ENCODE peak calls at places on chromosomes 3 and 15, in four cellular contexts. S, D, F and L are unnamed samples.

GRCh38 chr3:112671930-112672715 is 31.2 kb upstream of the CCDC80 start:
- DNase-seq in S (peak; percentile 49), D (no peak), F (peak; percentile 80), L (no peak)

GRCh38 chr15:28273468-28273867 is 48.5 kb downstream of the HERC2 start:
- DNase-seq in S (peak; percentile 9), D (no peak), F (no peak), L (no peak)

GRCh38 chr15:97071658-97072057 is 741.2 kb downstream of the NR2F2 start:
- DNase-seq in S (no peak), D (no peak), F (no peak), L (no peak)

GRCh38 chr15:65829150-65829764 is 37.2 kb upstream of the DENND4A start:
- DNase-seq in S (peak; percentile 58), D (peak; percentile 38), F (peak; percentile 55), L (peak; percentile 50)

GRCh38 chr3:133835418-133835743 is 29.8 kb downstream of the SRPRB start:
- DNase-seq in S (no peak), D (no peak), F (no peak), L (no peak)

GRCh38 chr3:42700366-42701288 is 2.0 kb downstream of the HHATL start:
- DNase-seq in S (no peak), D (no peak), F (no peak), L (no peak)

GRCh38 chr3:189586941-189587687 is 44.1 kb upstream of the TP63 start:
- DNase-seq in S (no peak), D (no peak), F (no peak), L (no peak)

GRCh38 chr15:28103402-28103801 is 4.3 kb upstream of the OCA2 start:
- DNase-seq in S (no peak), D (no peak), F (no peak), L (no peak)

GRCh38 chr3:106206165-106206564 is 337.4 kb upstream of the CBLB start:
- DNase-seq in S (no peak), D (no peak), F (peak; percentile 14), L (no peak)

GRCh38 chr15:89749059-89749458 is 2.0 kb downstream of the MESP1 start:
- DNase-seq in S (no peak), D (no peak), F (no peak), L (no peak)

GRCh38 chr3:43353923-43354670 is 67.8 kb downstream of the SNRK start:
- DNase-seq in S (no peak), D (no peak), F (no peak), L (no peak)

GRCh38 chr3:189458536-189458935 is 172.7 kb upstream of the TP63 start:
- DNase-seq in S (peak; percentile 36), D (no peak), F (peak; percentile 34), L (no peak)

GRCh38 chr15:39195988-39196486 is 384.8 kb upstream of the THBS1 start:
- DNase-seq in S (no peak), D (no peak), F (peak; percentile 100), L (no peak)

GRCh38 chr3:21174461-21174860 is 576.5 kb downstream of the ZNF385D start:
- DNase-seq in S (no peak), D (no peak), F (no peak), L (no peak)

GRCh38 chr15:66622677-66623076 is 56.9 kb upstream of the LCTL start:
- DNase-seq in S (no peak), D (no peak), F (no peak), L (no peak)

GRCh38 chr15:80464952-80465645 is 60.9 kb downstream of the ARNT2 start:
- DNase-seq in S (no peak), D (no peak), F (no peak), L (no peak)

GRCh38 chr3:182735672-182736071 is 57.6 kb upstream of the ATP11B start:
- DNase-seq in S (no peak), D (no peak), F (no peak), L (no peak)

GRCh38 chr3:178263236-178263916 is 272.9 kb upstream of the KCNMB2 start:
- DNase-seq in S (no peak), D (no peak), F (no peak), L (no peak)

GRCh38 chr3:122857019-122857418 is 62.1 kb downstream of the SLC49A4 start:
- DNase-seq in S (no peak), D (no peak), F (no peak), L (peak; percentile 18)

GRCh38 chr15:74432968-74433591 is 678 bp downstream of the SEMA7A start:
- DNase-seq in S (no peak), D (no peak), F (no peak), L (no peak)

GRCh38 chr15:74431645-74432044 is 2.1 kb downstream of the SEMA7A start:
- DNase-seq in S (no peak), D (no peak), F (peak; percentile 24), L (no peak)

GRCh38 chr15:74432271-74432967 is 1.3 kb downstream of the SEMA7A start:
- DNase-seq in S (no peak), D (no peak), F (peak; percentile 18), L (no peak)

GRCh38 chr15:74434260-74434915 is 630 bp upstream of the SEMA7A start:
- DNase-seq in S (no peak), D (no peak), F (no peak), L (no peak)

GRCh38 chr15:74433592-74434259 is at the start of gene SEMA7A:
- DNase-seq in S (peak; percentile 91), D (peak; percentile 34), F (peak; percentile 83), L (peak; percentile 89)
- TF ChIP-seq EZH2 in S (no peak), D (no peak), F (no peak), L (no peak)

GRCh38 chr3:41163399-41163798 is 35.9 kb upstream of the CTNNB1 start:
- DNase-seq in S (peak; percentile 37), D (no peak), F (no peak), L (no peak)
- H3K9me2 ChIP-seq in S (no peaks in the 10 kb centered on the region), D (no peaks in the 10 kb centered on the region), F (no peaks in the 10 kb centered on the region), L (no peaks in the 10 kb centered on the region)

DNA sequence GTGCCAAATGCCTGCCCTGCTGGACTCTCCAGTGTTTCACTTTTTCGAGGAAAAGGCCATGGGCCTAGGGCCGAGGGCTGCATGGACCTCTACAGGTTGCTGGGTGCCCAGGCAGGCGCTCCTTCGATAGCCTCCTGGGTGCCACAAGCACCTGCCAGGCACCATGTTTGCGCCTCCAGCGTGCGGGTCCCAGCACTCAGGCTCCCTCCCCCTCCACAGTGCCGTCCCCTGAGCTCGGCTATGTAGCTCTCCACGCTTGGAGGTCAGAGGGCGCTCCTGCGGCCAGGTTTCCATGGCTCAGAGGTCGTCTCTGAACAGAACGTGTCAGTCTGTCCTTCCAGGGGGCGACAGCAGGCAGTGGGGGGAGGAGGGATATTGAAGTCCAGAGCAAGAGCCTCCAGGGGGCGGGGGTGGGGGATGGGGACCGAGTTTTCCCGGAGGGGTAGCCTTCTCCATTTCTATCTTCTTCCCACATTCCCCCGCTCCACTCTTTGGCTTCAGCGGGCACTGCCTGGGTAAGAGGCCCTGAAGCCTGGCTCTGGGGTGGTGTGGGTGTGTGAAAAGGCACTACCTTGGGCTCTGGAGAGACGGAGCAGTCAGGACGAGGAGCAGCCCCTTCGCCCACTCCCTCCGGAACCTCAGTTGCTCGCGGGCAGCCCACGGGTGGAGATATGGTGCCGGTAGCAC is 3.6 kb downstream of the ONECUT1 start:
- DNase-seq in S (no peak), D (no peak), F (no peak), L (no peak)
- TF ChIP-seq EZH2 in S (no peak), D (no peak), F (no peak), L (no peak)

DNA sequence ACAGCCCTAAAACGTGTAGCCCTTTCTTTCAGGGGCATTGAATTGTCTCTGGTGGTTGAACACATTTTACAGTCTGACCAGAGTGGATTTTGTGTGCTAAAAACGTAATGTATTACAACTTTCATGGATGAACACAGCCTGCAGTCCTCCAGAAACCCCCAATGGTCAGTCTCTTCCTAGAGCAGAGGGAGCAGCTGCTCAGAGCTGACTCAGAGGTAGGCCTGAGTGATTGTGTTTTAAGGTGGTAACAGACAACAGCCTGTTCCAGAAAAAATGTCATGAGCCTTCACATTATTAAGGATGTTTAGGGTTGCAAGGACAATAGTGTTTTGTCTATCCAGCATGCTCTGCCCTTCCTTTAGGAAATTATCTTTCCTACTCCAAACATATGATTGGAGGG is 34.5 kb upstream of the CTNNB1 start:
- DNase-seq in S (no peak), D (no peak), F (no peak), L (no peak)
- H3K9me2 ChIP-seq in S (no peaks in the 10 kb centered on the region), D (no peaks in the 10 kb centered on the region), F (no peaks in the 10 kb centered on the region), L (no peaks in the 10 kb centered on the region)

GRCh38 chr15:40927497-40928346 is 1.4 kb upstream of the DLL4 start:
- DNase-seq in S (no peak), D (no peak), F (no peak), L (peak; percentile 30)
- TF ChIP-seq EZH2 in S (peak; percentile 70), D (no peak), F (no peak), L (no peak)